ENCODE peak calls at places on chromosomes 7 and 10, in five cellular contexts. One of them, this sample, is unnamed.

GRCh38 chr7:151424799-151425198 is 15.0 kb upstream of the WDR86 start:
- DNase-seq in C1 segment of cervical spinal cord: no peak
- DNase-seq in H4: peak
- DNase-seq in adrenal gland: no peak
- DNase-seq in neural crest cell: no peak
- DNase-seq in this sample: no peak

GRCh38 chr10:6033954-6034353 is 28.2 kb downstream of the IL2RA start:
- DNase-seq in neural crest cell: no peak
- DNase-seq in adrenal gland: peak
- DNase-seq in H4: no peak
- DNase-seq in C1 segment of cervical spinal cord: no peak
- DNase-seq in this sample: no peak

GRCh38 chr10:111319866-111320265 is 243.0 kb downstream of the ADRA2A start:
- DNase-seq in neural crest cell: no peak
- DNase-seq in adrenal gland: no peak
- DNase-seq in H4: no peak
- DNase-seq in C1 segment of cervical spinal cord: no peak
- DNase-seq in this sample: no peak

GRCh38 chr7:30369879-30370278 is 85.5 kb downstream of the ZNRF2 start:
- DNase-seq in H4: no peak
- DNase-seq in neural crest cell: no peak
- DNase-seq in C1 segment of cervical spinal cord: no peak
- DNase-seq in adrenal gland: no peak
- DNase-seq in this sample: no peak

GRCh38 chr7:102215281-102215680 is 71.4 kb upstream of the SH2B2 start:
- DNase-seq in C1 segment of cervical spinal cord: no peak
- DNase-seq in neural crest cell: no peak
- DNase-seq in H4: no peak
- DNase-seq in adrenal gland: no peak
- DNase-seq in this sample: no peak

GRCh38 chr7:2520808-2521146 is 1.2 kb downstream of the LFNG start:
- DNase-seq in adrenal gland: no peak
- DNase-seq in neural crest cell: no peak
- DNase-seq in H4: no peak
- DNase-seq in C1 segment of cervical spinal cord: no peak
- DNase-seq in this sample: no peak

GRCh38 chr7:69245646-69246045 is 352.6 kb upstream of the AUTS2 start:
- DNase-seq in neural crest cell: no peak
- DNase-seq in H4: peak
- DNase-seq in C1 segment of cervical spinal cord: no peak
- DNase-seq in adrenal gland: no peak
- DNase-seq in this sample: no peak

GRCh38 chr7:71630521-71630920 is 498.6 kb downstream of the GALNT17 start:
- DNase-seq in neural crest cell: no peak
- DNase-seq in H4: no peak
- DNase-seq in adrenal gland: no peak
- DNase-seq in C1 segment of cervical spinal cord: no peak
- DNase-seq in this sample: no peak

GRCh38 chr10:133399123-133399601 is 5.2 kb downstream of the MTG1 start:
- DNase-seq in H4: no peak
- DNase-seq in C1 segment of cervical spinal cord: no peak
- DNase-seq in neural crest cell: no peak
- DNase-seq in adrenal gland: peak
- DNase-seq in this sample: no peak

GRCh38 chr10:101995451-101996063 is 60.4 kb downstream of the ARMH3 start:
- DNase-seq in C1 segment of cervical spinal cord: no peak
- DNase-seq in H4: no peak
- DNase-seq in adrenal gland: no peak
- DNase-seq in neural crest cell: no peak
- DNase-seq in this sample: no peak

GRCh38 chr10:1048349-1048731 is 579 bp downstream of the IDI1 start:
- DNase-seq in neural crest cell: no peak
- DNase-seq in H4: no peak
- DNase-seq in adrenal gland: peak
- DNase-seq in C1 segment of cervical spinal cord: no peak
- DNase-seq in this sample: no peak

GRCh38 chr10:28291881-28292297 is 11.0 kb downstream of the MPP7 start:
- DNase-seq in C1 segment of cervical spinal cord: no peak
- DNase-seq in adrenal gland: peak
- DNase-seq in neural crest cell: no peak
- DNase-seq in H4: peak
- DNase-seq in this sample: no peak

GRCh38 chr10:30422981-30423654 is 10.9 kb upstream of the MAP3K8 start:
- DNase-seq in neural crest cell: no peak
- DNase-seq in H4: peak
- DNase-seq in adrenal gland: peak
- DNase-seq in C1 segment of cervical spinal cord: no peak
- DNase-seq in this sample: no peak

GRCh38 chr7:87234949-87235348 is 15.4 kb upstream of the TMEM243 start:
- DNase-seq in neural crest cell: no peak
- DNase-seq in C1 segment of cervical spinal cord: no peak
- DNase-seq in adrenal gland: no peak
- DNase-seq in H4: no peak
- DNase-seq in this sample: no peak

GRCh38 chr10:108360187-108360586 is 1195.7 kb upstream of the SORCS1 start:
- DNase-seq in H4: peak
- DNase-seq in neural crest cell: no peak
- DNase-seq in C1 segment of cervical spinal cord: no peak
- DNase-seq in adrenal gland: no peak
- DNase-seq in this sample: no peak

GRCh38 chr10:82874671-82875070 is 999.7 kb downstream of the NRG3 start:
- DNase-seq in C1 segment of cervical spinal cord: no peak
- DNase-seq in adrenal gland: no peak
- DNase-seq in neural crest cell: no peak
- DNase-seq in H4: no peak
- DNase-seq in this sample: no peak

GRCh38 chr7:130903358-130903974 is 169.5 kb upstream of the KLF14 start:
- DNase-seq in H4: peak
- DNase-seq in neural crest cell: no peak
- DNase-seq in C1 segment of cervical spinal cord: no peak
- DNase-seq in adrenal gland: peak
- DNase-seq in this sample: no peak

GRCh38 chr10:79379512-79380124 is 32.3 kb downstream of the PPIF start:
- DNase-seq in C1 segment of cervical spinal cord: no peak
- DNase-seq in neural crest cell: peak
- DNase-seq in H4: no peak
- DNase-seq in adrenal gland: peak
- DNase-seq in this sample: no peak

GRCh38 chr10:15802375-15802949 is 57.8 kb downstream of the MINDY3 start:
- DNase-seq in C1 segment of cervical spinal cord: no peak
- DNase-seq in H4: peak
- DNase-seq in neural crest cell: no peak
- DNase-seq in adrenal gland: no peak
- DNase-seq in this sample: no peak

GRCh38 chr10:77163670-77164348 is 473.8 kb downstream of the KCNMA1 start:
- DNase-seq in C1 segment of cervical spinal cord: no peak
- DNase-seq in neural crest cell: no peak
- DNase-seq in adrenal gland: peak
- DNase-seq in H4: peak
- DNase-seq in this sample: peak